ENCODE peak calls at places on chromosomes 2 and 18, in ten cellular contexts. One of them, this sample, is unnamed.

GRCh38 chr18:13264986-13265900 is 46.7 kb downstream of the LDLRAD4 start:
- DNase-seq in HS-5: no peak
- DNase-seq in GM03348: no peak
- DNase-seq in activated T-cell treated with anti-CD3 and anti-CD28 coated beads, Interleukin-2, amount 50 U/mL, for 72 hours: peak
- DNase-seq in ecto neural progenitor cell: peak
- DNase-seq in AML-193: no peak
- DNase-seq in EL: no peak
- DNase-seq in hepatocyte: no peak
- DNase-seq in MCF 10A: no peak
- DNase-seq in HFFc6: no peak
- DNase-seq in this sample: no peak

GRCh38 chr2:100919316-100919715 is 82.8 kb upstream of the RPL31 start:
- DNase-seq in HFFc6: no peak
- DNase-seq in EL: no peak
- DNase-seq in GM03348: no peak
- DNase-seq in AML-193: no peak
- DNase-seq in hepatocyte: no peak
- DNase-seq in MCF 10A: no peak
- DNase-seq in activated T-cell treated with anti-CD3 and anti-CD28 coated beads, Interleukin-2, amount 50 U/mL, for 72 hours: peak
- DNase-seq in ecto neural progenitor cell: no peak
- DNase-seq in HS-5: no peak
- DNase-seq in this sample: no peak

GRCh38 chr2:26462511-26463251 is 15.2 kb downstream of the OTOF start:
- DNase-seq in activated T-cell treated with anti-CD3 and anti-CD28 coated beads, Interleukin-2, amount 50 U/mL, for 72 hours: no peak
- DNase-seq in EL: peak
- DNase-seq in hepatocyte: peak
- DNase-seq in MCF 10A: peak
- DNase-seq in HFFc6: peak
- DNase-seq in ecto neural progenitor cell: peak
- DNase-seq in AML-193: peak
- DNase-seq in HS-5: peak
- DNase-seq in GM03348: peak
- DNase-seq in this sample: no peak

GRCh38 chr2:212032032-212032431 is 506.6 kb downstream of the ERBB4 start:
- DNase-seq in EL: peak
- DNase-seq in AML-193: no peak
- DNase-seq in activated T-cell treated with anti-CD3 and anti-CD28 coated beads, Interleukin-2, amount 50 U/mL, for 72 hours: no peak
- DNase-seq in HFFc6: peak
- DNase-seq in MCF 10A: peak
- DNase-seq in GM03348: peak
- DNase-seq in HS-5: peak
- DNase-seq in hepatocyte: no peak
- DNase-seq in ecto neural progenitor cell: no peak
- DNase-seq in this sample: peak

GRCh38 chr2:130829020-130829419 is 7.7 kb upstream of the ARHGEF4 start:
- DNase-seq in MCF 10A: peak
- DNase-seq in hepatocyte: peak
- DNase-seq in EL: peak
- DNase-seq in HFFc6: no peak
- DNase-seq in HS-5: no peak
- DNase-seq in AML-193: no peak
- DNase-seq in activated T-cell treated with anti-CD3 and anti-CD28 coated beads, Interleukin-2, amount 50 U/mL, for 72 hours: no peak
- DNase-seq in GM03348: no peak
- DNase-seq in ecto neural progenitor cell: peak
- DNase-seq in this sample: no peak

GRCh38 chr2:4140284-4140962 is 437.0 kb downstream of the DCDC2C start:
- DNase-seq in HS-5: no peak
- DNase-seq in AML-193: no peak
- DNase-seq in MCF 10A: no peak
- DNase-seq in activated T-cell treated with anti-CD3 and anti-CD28 coated beads, Interleukin-2, amount 50 U/mL, for 72 hours: no peak
- DNase-seq in EL: no peak
- DNase-seq in hepatocyte: peak
- DNase-seq in GM03348: no peak
- DNase-seq in ecto neural progenitor cell: no peak
- DNase-seq in HFFc6: no peak
- DNase-seq in this sample: no peak

GRCh38 chr2:171081649-171082111 is 79.0 kb downstream of the TLK1 start:
- DNase-seq in ecto neural progenitor cell: no peak
- DNase-seq in EL: no peak
- DNase-seq in MCF 10A: no peak
- DNase-seq in HS-5: no peak
- DNase-seq in hepatocyte: no peak
- DNase-seq in activated T-cell treated with anti-CD3 and anti-CD28 coated beads, Interleukin-2, amount 50 U/mL, for 72 hours: no peak
- DNase-seq in GM03348: no peak
- DNase-seq in HFFc6: no peak
- DNase-seq in AML-193: no peak
- DNase-seq in this sample: no peak

GRCh38 chr18:2883137-2883671 is 36.4 kb downstream of the EMILIN2 start:
- DNase-seq in ecto neural progenitor cell: no peak
- DNase-seq in activated T-cell treated with anti-CD3 and anti-CD28 coated beads, Interleukin-2, amount 50 U/mL, for 72 hours: peak
- DNase-seq in EL: no peak
- DNase-seq in HFFc6: no peak
- DNase-seq in MCF 10A: no peak
- DNase-seq in hepatocyte: no peak
- DNase-seq in AML-193: no peak
- DNase-seq in GM03348: no peak
- DNase-seq in HS-5: no peak
- DNase-seq in this sample: no peak

GRCh38 chr2:10046899-10047298 is 3.5 kb downstream of the KLF11 start:
- DNase-seq in ecto neural progenitor cell: no peak
- DNase-seq in AML-193: no peak
- DNase-seq in GM03348: no peak
- DNase-seq in EL: no peak
- DNase-seq in hepatocyte: no peak
- DNase-seq in activated T-cell treated with anti-CD3 and anti-CD28 coated beads, Interleukin-2, amount 50 U/mL, for 72 hours: no peak
- DNase-seq in MCF 10A: no peak
- DNase-seq in HS-5: no peak
- DNase-seq in HFFc6: no peak
- DNase-seq in this sample: no peak

GRCh38 chr2:150472122-150472899 is 15.2 kb downstream of the RND3 start:
- DNase-seq in ecto neural progenitor cell: no peak
- DNase-seq in AML-193: no peak
- DNase-seq in HS-5: no peak
- DNase-seq in activated T-cell treated with anti-CD3 and anti-CD28 coated beads, Interleukin-2, amount 50 U/mL, for 72 hours: no peak
- DNase-seq in MCF 10A: no peak
- DNase-seq in hepatocyte: peak
- DNase-seq in HFFc6: peak
- DNase-seq in EL: peak
- DNase-seq in GM03348: peak
- DNase-seq in this sample: no peak

GRCh38 chr2:32422133-32422532 is 65.3 kb downstream of the BIRC6 start:
- DNase-seq in GM03348: peak
- DNase-seq in activated T-cell treated with anti-CD3 and anti-CD28 coated beads, Interleukin-2, amount 50 U/mL, for 72 hours: no peak
- DNase-seq in AML-193: no peak
- DNase-seq in hepatocyte: no peak
- DNase-seq in MCF 10A: no peak
- DNase-seq in EL: peak
- DNase-seq in HS-5: no peak
- DNase-seq in HFFc6: peak
- DNase-seq in ecto neural progenitor cell: no peak
- DNase-seq in this sample: no peak

GRCh38 chr2:231245253-231246094 is 47.0 kb downstream of the ARMC9 start:
- DNase-seq in HFFc6: no peak
- DNase-seq in EL: no peak
- DNase-seq in hepatocyte: no peak
- DNase-seq in ecto neural progenitor cell: no peak
- DNase-seq in activated T-cell treated with anti-CD3 and anti-CD28 coated beads, Interleukin-2, amount 50 U/mL, for 72 hours: no peak
- DNase-seq in AML-193: peak
- DNase-seq in HS-5: no peak
- DNase-seq in MCF 10A: peak
- DNase-seq in GM03348: no peak
- DNase-seq in this sample: no peak

GRCh38 chr2:222791946-222792649 is 68.7 kb upstream of the ACSL3 start:
- DNase-seq in EL: no peak
- DNase-seq in GM03348: peak
- DNase-seq in AML-193: peak
- DNase-seq in ecto neural progenitor cell: no peak
- DNase-seq in HFFc6: no peak
- DNase-seq in HS-5: no peak
- DNase-seq in hepatocyte: no peak
- DNase-seq in activated T-cell treated with anti-CD3 and anti-CD28 coated beads, Interleukin-2, amount 50 U/mL, for 72 hours: no peak
- DNase-seq in MCF 10A: no peak
- DNase-seq in this sample: no peak

GRCh38 chr2:27496357-27497287 is at the start of gene GCKR:
- DNase-seq in GM03348: peak
- DNase-seq in MCF 10A: no peak
- DNase-seq in ecto neural progenitor cell: no peak
- DNase-seq in activated T-cell treated with anti-CD3 and anti-CD28 coated beads, Interleukin-2, amount 50 U/mL, for 72 hours: no peak
- DNase-seq in EL: peak
- DNase-seq in HFFc6: peak
- DNase-seq in AML-193: no peak
- DNase-seq in hepatocyte: peak
- DNase-seq in HS-5: no peak
- DNase-seq in this sample: no peak

GRCh38 chr18:9642799-9643445 is 28.6 kb upstream of the PPP4R1 start:
- DNase-seq in EL: peak
- DNase-seq in MCF 10A: peak
- DNase-seq in HS-5: no peak
- DNase-seq in hepatocyte: no peak
- DNase-seq in HFFc6: no peak
- DNase-seq in GM03348: no peak
- DNase-seq in AML-193: no peak
- DNase-seq in ecto neural progenitor cell: no peak
- DNase-seq in activated T-cell treated with anti-CD3 and anti-CD28 coated beads, Interleukin-2, amount 50 U/mL, for 72 hours: no peak
- DNase-seq in this sample: no peak

GRCh38 chr2:19352946-19353720 is 5.3 kb downstream of the OSR1 start:
- DNase-seq in ecto neural progenitor cell: no peak
- DNase-seq in MCF 10A: no peak
- DNase-seq in AML-193: no peak
- DNase-seq in hepatocyte: no peak
- DNase-seq in EL: no peak
- DNase-seq in activated T-cell treated with anti-CD3 and anti-CD28 coated beads, Interleukin-2, amount 50 U/mL, for 72 hours: no peak
- DNase-seq in GM03348: no peak
- DNase-seq in HFFc6: no peak
- DNase-seq in HS-5: no peak
- DNase-seq in this sample: no peak

GRCh38 chr2:100272848-100273329 is 49.4 kb downstream of the LONRF2 start:
- DNase-seq in activated T-cell treated with anti-CD3 and anti-CD28 coated beads, Interleukin-2, amount 50 U/mL, for 72 hours: no peak
- DNase-seq in ecto neural progenitor cell: no peak
- DNase-seq in GM03348: no peak
- DNase-seq in HS-5: no peak
- DNase-seq in HFFc6: no peak
- DNase-seq in AML-193: no peak
- DNase-seq in EL: no peak
- DNase-seq in MCF 10A: no peak
- DNase-seq in hepatocyte: no peak
- DNase-seq in this sample: no peak

GRCh38 chr2:70965506-70965905 is 12.9 kb upstream of the ANKRD53 start:
- DNase-seq in ecto neural progenitor cell: peak
- DNase-seq in EL: no peak
- DNase-seq in MCF 10A: no peak
- DNase-seq in HFFc6: no peak
- DNase-seq in HS-5: no peak
- DNase-seq in AML-193: no peak
- DNase-seq in activated T-cell treated with anti-CD3 and anti-CD28 coated beads, Interleukin-2, amount 50 U/mL, for 72 hours: no peak
- DNase-seq in GM03348: no peak
- DNase-seq in hepatocyte: peak
- DNase-seq in this sample: no peak

GRCh38 chr2:15986068-15986560 is 45.8 kb downstream of the MYCN start:
- DNase-seq in HFFc6: no peak
- DNase-seq in activated T-cell treated with anti-CD3 and anti-CD28 coated beads, Interleukin-2, amount 50 U/mL, for 72 hours: no peak
- DNase-seq in GM03348: no peak
- DNase-seq in AML-193: no peak
- DNase-seq in HS-5: no peak
- DNase-seq in ecto neural progenitor cell: no peak
- DNase-seq in MCF 10A: no peak
- DNase-seq in hepatocyte: no peak
- DNase-seq in EL: no peak
- DNase-seq in this sample: no peak

GRCh38 chr2:70979626-70980025 is 1.2 kb downstream of the ANKRD53 start:
- DNase-seq in activated T-cell treated with anti-CD3 and anti-CD28 coated beads, Interleukin-2, amount 50 U/mL, for 72 hours: no peak
- DNase-seq in GM03348: no peak
- DNase-seq in AML-193: no peak
- DNase-seq in HFFc6: no peak
- DNase-seq in EL: no peak
- DNase-seq in hepatocyte: no peak
- DNase-seq in MCF 10A: no peak
- DNase-seq in ecto neural progenitor cell: peak
- DNase-seq in HS-5: no peak
- DNase-seq in this sample: no peak

GRCh38 chr2:85538507-85539360 is at the start of gene MAT2A:
- DNase-seq in HS-5: peak
- DNase-seq in AML-193: peak
- DNase-seq in ecto neural progenitor cell: peak
- DNase-seq in activated T-cell treated with anti-CD3 and anti-CD28 coated beads, Interleukin-2, amount 50 U/mL, for 72 hours: peak
- DNase-seq in HFFc6: peak
- DNase-seq in MCF 10A: peak
- DNase-seq in hepatocyte: peak
- DNase-seq in GM03348: peak
- DNase-seq in EL: peak
- DNase-seq in this sample: peak

GRCh38 chr2:232988444-232988843 is 24.6 kb downstream of the NGEF start:
- DNase-seq in hepatocyte: peak
- DNase-seq in ecto neural progenitor cell: no peak
- DNase-seq in MCF 10A: peak
- DNase-seq in HFFc6: peak
- DNase-seq in EL: peak
- DNase-seq in activated T-cell treated with anti-CD3 and anti-CD28 coated beads, Interleukin-2, amount 50 U/mL, for 72 hours: no peak
- DNase-seq in AML-193: no peak
- DNase-seq in HS-5: peak
- DNase-seq in GM03348: peak
- DNase-seq in this sample: peak

GRCh38 chr2:226837787-226838603 is 2.1 kb downstream of the RHBDD1 start:
- DNase-seq in HS-5: no peak
- DNase-seq in MCF 10A: no peak
- DNase-seq in ecto neural progenitor cell: no peak
- DNase-seq in AML-193: no peak
- DNase-seq in hepatocyte: no peak
- DNase-seq in EL: no peak
- DNase-seq in activated T-cell treated with anti-CD3 and anti-CD28 coated beads, Interleukin-2, amount 50 U/mL, for 72 hours: no peak
- DNase-seq in GM03348: no peak
- DNase-seq in HFFc6: no peak
- DNase-seq in this sample: no peak

GRCh38 chr2:223868005-223868404 is 30.6 kb upstream of the AP1S3 start:
- DNase-seq in HS-5: no peak
- DNase-seq in EL: no peak
- DNase-seq in GM03348: no peak
- DNase-seq in hepatocyte: no peak
- DNase-seq in HFFc6: no peak
- DNase-seq in activated T-cell treated with anti-CD3 and anti-CD28 coated beads, Interleukin-2, amount 50 U/mL, for 72 hours: no peak
- DNase-seq in ecto neural progenitor cell: no peak
- DNase-seq in MCF 10A: no peak
- DNase-seq in AML-193: no peak
- DNase-seq in this sample: no peak

GRCh38 chr2:177334940-177335543 is 57.5 kb upstream of the AGPS start:
- DNase-seq in ecto neural progenitor cell: no peak
- DNase-seq in HS-5: no peak
- DNase-seq in HFFc6: peak
- DNase-seq in GM03348: peak
- DNase-seq in hepatocyte: peak
- DNase-seq in MCF 10A: peak
- DNase-seq in activated T-cell treated with anti-CD3 and anti-CD28 coated beads, Interleukin-2, amount 50 U/mL, for 72 hours: peak
- DNase-seq in EL: peak
- DNase-seq in AML-193: peak
- DNase-seq in this sample: no peak

GRCh38 chr2:230155359-230155758 is 64.4 kb downstream of the SP110 start:
- DNase-seq in GM03348: no peak
- DNase-seq in HS-5: no peak
- DNase-seq in AML-193: no peak
- DNase-seq in MCF 10A: no peak
- DNase-seq in ecto neural progenitor cell: no peak
- DNase-seq in activated T-cell treated with anti-CD3 and anti-CD28 coated beads, Interleukin-2, amount 50 U/mL, for 72 hours: peak
- DNase-seq in HFFc6: no peak
- DNase-seq in hepatocyte: no peak
- DNase-seq in EL: no peak
- DNase-seq in this sample: no peak

GRCh38 chr2:223262946-223263345 is 211.0 kb downstream of the KCNE4 start:
- DNase-seq in hepatocyte: peak
- DNase-seq in EL: peak
- DNase-seq in ecto neural progenitor cell: no peak
- DNase-seq in MCF 10A: peak
- DNase-seq in activated T-cell treated with anti-CD3 and anti-CD28 coated beads, Interleukin-2, amount 50 U/mL, for 72 hours: no peak
- DNase-seq in HFFc6: peak
- DNase-seq in AML-193: no peak
- DNase-seq in GM03348: peak
- DNase-seq in HS-5: no peak
- DNase-seq in this sample: no peak

GRCh38 chr2:167827352-167828097 is 419.9 kb downstream of the STK39 start:
- DNase-seq in ecto neural progenitor cell: no peak
- DNase-seq in GM03348: no peak
- DNase-seq in MCF 10A: no peak
- DNase-seq in EL: no peak
- DNase-seq in activated T-cell treated with anti-CD3 and anti-CD28 coated beads, Interleukin-2, amount 50 U/mL, for 72 hours: no peak
- DNase-seq in hepatocyte: peak
- DNase-seq in AML-193: no peak
- DNase-seq in HFFc6: no peak
- DNase-seq in HS-5: no peak
- DNase-seq in this sample: no peak